ENCODE peak calls at places on chromosomes 4 and X, in six cellular contexts. Z is uterus, R is body of pancreas, U is ovary, Y is sigmoid colon, T is stomach. K is an unnamed sample.

GRCh38 chrX:9529223-9529622 is 64.4 kb downstream of the TBL1X start:
- DNase-seq in Z (no peak), R (no peak), U (no peak), Y (no peak), T (no peak), K (no peak)

GRCh38 chrX:148049441-148049840 is 68.3 kb downstream of the FMR1NB start:
- DNase-seq in Z (no peak), R (no peak), U (no peak), Y (no peak), T (no peak), K (no peak)

GRCh38 chr4:11587797-11588196 is 159.1 kb upstream of the HS3ST1 start:
- DNase-seq in Z (no peak), R (peak; percentile 32), U (no peak), Y (no peak), T (no peak), K (no peak)

GRCh38 chr4:11720292-11720691 is 291.6 kb upstream of the HS3ST1 start:
- DNase-seq in Z (no peak), R (no peak), U (no peak), Y (no peak), T (no peak), K (no peak)

GRCh38 chrX:23694606-23695005 is 27.3 kb downstream of the PRDX4 start:
- DNase-seq in Z (peak; percentile 41), R (peak; percentile 78), U (peak; percentile 60), Y (peak; percentile 82), T (peak; percentile 64), K (peak; percentile 46)

GRCh38 chr4:153205028-153205648 is 895 bp downstream of the TRIM2 start:
- DNase-seq in Z (no peak), R (peak; percentile 58), U (no peak), Y (no peak), T (peak; percentile 47), K (peak; percentile 59)

GRCh38 chr4:156970501-156971167 is 965 bp downstream of the PDGFC start:
- DNase-seq in Z (peak; percentile 60), R (peak; percentile 70), U (peak; percentile 73), Y (peak; percentile 87), T (peak; percentile 64), K (peak; percentile 50)

GRCh38 chr4:158827475-158828085 is 58.8 kb downstream of the FNIP2 start:
- DNase-seq in Z (no peak), R (no peak), U (no peak), Y (no peak), T (no peak), K (no peak)

GRCh38 chr4:169818063-169818679 is 60.4 kb upstream of the HPF1 start:
- DNase-seq in Z (no peak), R (no peak), U (no peak), Y (no peak), T (no peak), K (no peak)

GRCh38 chr4:81652069-81652478 is 180.4 kb upstream of the RASGEF1B start:
- DNase-seq in Z (no peak), R (no peak), U (no peak), Y (no peak), T (no peak), K (no peak)

GRCh38 chr4:27009539-27009938 is 148.9 kb downstream of the STIM2 start:
- DNase-seq in Z (no peak), R (no peak), U (no peak), Y (no peak), T (no peak), K (no peak)

GRCh38 chr4:158159718-158160094 is 13.1 kb downstream of the GASK1B start:
- DNase-seq in Z (no peak), R (no peak), U (no peak), Y (no peak), T (no peak), K (no peak)

GRCh38 chr4:163709601-163710000 is 215.1 kb downstream of the TMA16 start:
- DNase-seq in Z (no peak), R (no peak), U (no peak), Y (no peak), T (no peak), K (no peak)

GRCh38 chr4:153538408-153539057 is 72.4 kb downstream of the TMEM131L start:
- DNase-seq in Z (peak; percentile 41), R (peak; percentile 82), U (no peak), Y (peak; percentile 69), T (no peak), K (no peak)

GRCh38 chrX:136639506-136640176 is 8.3 kb upstream of the CD40LG start:
- DNase-seq in Z (no peak), R (no peak), U (no peak), Y (no peak), T (no peak), K (no peak)
- H3K4me1 ChIP-seq in Z (no peaks in the 10 kb centered on the region), R (no peaks in the 10 kb centered on the region), U (no peaks in the 10 kb centered on the region), Y (no peaks in the 10 kb centered on the region), T (no peaks in the 10 kb centered on the region), K (no peaks in the 10 kb centered on the region)

DNA sequence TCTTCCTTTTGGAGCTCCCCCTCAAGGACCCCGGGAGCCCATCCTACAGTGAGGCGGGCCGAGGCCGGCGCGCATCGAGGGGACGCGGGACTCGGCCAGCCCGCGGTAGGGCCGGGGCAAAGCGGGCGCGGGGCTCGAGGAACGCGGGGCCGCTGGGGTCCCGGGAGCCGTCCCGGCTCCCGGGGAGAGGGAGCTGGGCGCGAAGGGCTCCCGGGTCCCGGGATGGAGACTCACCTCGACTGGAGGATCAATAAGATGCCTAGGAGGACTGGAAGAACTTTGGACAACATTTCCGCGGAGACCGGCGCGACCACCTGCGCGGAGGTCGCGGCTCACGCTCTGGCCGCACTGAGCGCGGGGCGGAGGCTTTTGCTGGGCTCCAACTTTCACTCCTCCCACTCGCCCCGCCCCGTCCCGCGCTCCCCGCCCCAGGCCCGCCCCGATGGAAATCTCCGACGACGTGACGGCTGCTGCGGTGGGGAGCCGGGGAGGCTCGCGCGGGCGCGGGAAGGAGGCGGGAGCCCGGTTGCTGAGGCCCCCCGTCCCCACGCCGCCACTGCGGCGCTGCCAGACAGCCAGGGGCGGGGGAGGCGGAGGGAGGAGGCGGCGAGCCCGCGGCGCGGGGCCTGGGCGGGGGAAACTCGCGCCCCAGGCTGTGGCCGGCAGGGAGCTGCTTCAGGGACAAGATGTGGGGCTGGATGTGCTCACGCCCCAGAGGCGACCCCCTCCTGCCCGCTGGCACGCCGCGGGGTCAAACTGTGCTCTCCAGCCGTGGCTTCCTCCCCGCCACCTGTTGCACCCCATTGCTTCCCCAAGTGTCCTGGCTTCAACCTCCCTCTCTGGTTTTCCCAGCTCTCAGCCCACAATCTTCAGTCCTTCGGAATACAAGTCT is at the start of gene GABRE:
- DNase-seq in Z (peak; percentile 69), R (peak; percentile 63), U (peak; percentile 39), Y (peak; percentile 73), T (peak; percentile 28), K (peak; percentile 39)
- TF ChIP-seq POLR2A in Z (peak; percentile 71), R (peak; percentile 70), U (no peak), Y (peak; percentile 25), T (no peak), K (peak; percentile 80)

GRCh38 chr4:184474261-184475095 is at the start of gene IRF2:
- DNase-seq in Z (peak; percentile 97), R (peak; percentile 97), U (peak; percentile 97), Y (peak; percentile 99), T (peak; percentile 97), K (peak; percentile 98)
- H3K4me1 ChIP-seq in Z (peaks cover 10% of the 10 kb centered on the region), R (peaks cover 50% of the 10 kb centered on the region), U (peaks cover 1% of the 10 kb centered on the region), Y (peaks cover 32% of the 10 kb centered on the region), T (peaks cover 68% of the 10 kb centered on the region), K (no peaks in the 10 kb centered on the region)

GRCh38 chr4:74120086-74120485 is 21.1 kb upstream of the CXCL2 start:
- DNase-seq in Z (no peak), R (no peak), U (no peak), Y (no peak), T (no peak), K (no peak)

GRCh38 chr4:74121643-74122579 is 22.9 kb upstream of the CXCL2 start:
- DNase-seq in Z (no peak), R (no peak), U (no peak), Y (no peak), T (no peak), K (no peak)

GRCh38 chr4:74123065-74123728 is 24.2 kb upstream of the CXCL2 start:
- DNase-seq in Z (no peak), R (peak; percentile 35), U (no peak), Y (no peak), T (no peak), K (peak; percentile 13)

GRCh38 chr4:74117024-74117534 is 18.1 kb upstream of the CXCL2 start:
- DNase-seq in Z (peak; percentile 60), R (peak; percentile 85), U (peak; percentile 18), Y (peak; percentile 88), T (peak; percentile 77), K (peak; percentile 75)

DNA sequence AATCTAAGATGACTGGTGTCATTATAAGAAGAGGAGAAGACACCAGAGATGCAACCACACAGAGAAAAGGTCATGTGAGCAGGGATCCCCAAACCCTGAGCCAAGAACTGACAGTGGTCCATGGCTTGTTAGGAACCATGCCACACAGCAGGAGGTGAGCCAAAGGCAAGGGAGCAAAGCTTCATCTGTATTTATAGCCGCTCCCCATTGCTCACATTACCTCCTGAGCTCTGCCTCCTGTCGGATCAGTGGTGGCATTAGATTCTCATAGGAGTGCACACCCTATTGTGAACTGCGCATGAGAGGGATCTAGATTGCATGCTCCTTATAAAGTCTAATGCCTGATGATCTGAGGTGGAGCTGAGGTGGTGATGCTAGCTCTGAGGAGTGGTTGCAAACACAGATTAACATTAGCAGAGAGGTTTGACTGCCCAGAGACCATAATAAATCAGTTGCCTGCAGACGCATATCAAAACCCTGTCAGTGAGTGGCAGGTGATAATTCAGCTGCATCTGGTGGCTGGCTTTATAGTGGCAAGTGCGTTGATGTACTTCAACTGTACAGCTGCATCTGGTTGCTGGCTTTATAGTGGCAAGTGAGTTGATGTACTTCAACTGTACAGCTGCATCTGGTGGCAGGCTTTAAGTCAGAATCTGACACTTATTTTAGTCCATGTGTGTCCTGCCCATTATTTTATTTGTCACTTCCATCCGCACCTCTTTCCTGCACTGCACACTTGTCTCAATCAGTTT is 19.8 kb upstream of the CXCL2 start:
- DNase-seq in Z (no peak), R (no peak), U (no peak), Y (no peak), T (no peak), K (no peak)
- TF ChIP-seq POLR2A in Z (no peak), R (no peak), U (no peak), Y (no peak), T (no peak), K (no peak)

GRCh38 chrX:65591206-65591605 is 56.6 kb upstream of the LAS1L start:
- DNase-seq in Z (no peak), R (no peak), U (no peak), Y (no peak), T (no peak), K (no peak)
- H3K4me1 ChIP-seq in Z (no peaks in the 10 kb centered on the region), R (peaks cover 5% of the 10 kb centered on the region), U (peaks cover 8% of the 10 kb centered on the region), Y (peaks cover 13% of the 10 kb centered on the region), T (peaks cover 21% of the 10 kb centered on the region), K (no peaks in the 10 kb centered on the region)

DNA sequence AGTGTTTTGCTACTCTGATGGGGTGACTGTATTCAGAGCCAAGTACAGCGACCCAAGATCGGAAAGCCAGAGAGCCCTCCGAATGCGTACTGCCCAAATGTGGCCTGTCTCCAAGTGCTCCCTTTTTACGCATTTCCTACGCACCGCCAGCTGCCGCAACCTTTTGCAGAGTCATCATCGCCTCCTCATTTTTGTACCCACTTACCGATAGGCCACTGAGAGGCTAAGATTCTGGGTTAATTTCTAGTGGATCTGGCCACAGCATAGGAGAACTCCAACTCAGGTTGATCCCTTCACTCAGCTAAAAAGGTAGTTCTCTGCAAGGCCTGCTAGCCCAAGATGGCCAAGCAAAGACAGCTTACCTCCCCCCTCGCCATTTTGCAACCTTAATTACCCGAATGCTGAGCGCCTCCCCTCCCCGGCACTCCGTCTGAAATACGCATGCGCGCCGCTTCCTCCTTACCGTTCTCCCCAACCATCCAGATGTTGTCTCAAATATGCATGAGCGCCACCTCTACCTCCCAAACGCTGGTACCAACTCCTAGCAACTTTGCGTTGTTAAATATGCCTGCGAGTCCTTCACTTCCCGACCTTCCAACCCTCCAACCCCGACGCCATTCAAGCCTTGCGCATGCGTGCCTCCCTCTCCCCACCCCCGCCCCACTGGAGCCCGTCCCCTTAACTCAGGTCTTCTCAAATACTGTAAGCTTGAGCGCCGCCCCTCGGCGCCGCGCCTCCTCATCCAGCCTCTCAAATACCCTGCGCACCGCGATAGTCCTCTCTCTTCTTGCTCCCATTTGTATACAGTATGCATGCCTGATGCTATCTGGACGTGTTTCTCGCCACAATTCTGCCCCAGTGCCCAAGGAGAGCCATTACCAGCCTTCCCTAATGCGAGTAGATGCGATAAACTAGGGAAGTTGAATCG is 11.8 kb upstream of the ZCCHC13 start:
- DNase-seq in Z (peak; percentile 81), R (peak; percentile 91), U (peak; percentile 84), Y (peak; percentile 95), T (peak; percentile 86), K (peak; percentile 85)
- TF ChIP-seq POLR2A in Z (peak; percentile 41), R (peak; percentile 15), U (peak; percentile 18), Y (no peak), T (no peak), K (peak; percentile 61)